ENCODE peak calls at places on chromosomes 2 and 18, in eight cellular contexts. One of them, this sample, is unnamed.

GRCh38 chr18:79589601-79590091 is 90.0 kb upstream of the CTDP1 start:
- DNase-seq in H1: no peak
- DNase-seq in GM12878: no peak
- DNase-seq in OCI-LY7: no peak
- DNase-seq in mammary epithelial cell: no peak
- DNase-seq in HepG2: no peak
- DNase-seq in osteoblast: peak
- DNase-seq in hepatocyte: no peak
- DNase-seq in this sample: no peak

GRCh38 chr18:53567935-53568574 is 656.4 kb downstream of the MBD2 start:
- DNase-seq in H1: no peak
- DNase-seq in GM12878: no peak
- DNase-seq in OCI-LY7: peak
- DNase-seq in mammary epithelial cell: no peak
- DNase-seq in HepG2: peak
- DNase-seq in osteoblast: no peak
- DNase-seq in hepatocyte: peak
- DNase-seq in this sample: peak

GRCh38 chr2:228433706-228434105 is 252.2 kb upstream of the SPHKAP start:
- DNase-seq in H1: no peak
- DNase-seq in GM12878: no peak
- DNase-seq in OCI-LY7: no peak
- DNase-seq in mammary epithelial cell: no peak
- DNase-seq in HepG2: no peak
- DNase-seq in osteoblast: no peak
- DNase-seq in hepatocyte: no peak
- DNase-seq in this sample: no peak

GRCh38 chr2:199018826-199019225 is 438.9 kb downstream of the SATB2 start:
- DNase-seq in H1: no peak
- DNase-seq in GM12878: no peak
- DNase-seq in OCI-LY7: no peak
- DNase-seq in mammary epithelial cell: no peak
- DNase-seq in HepG2: no peak
- DNase-seq in osteoblast: no peak
- DNase-seq in hepatocyte: no peak
- DNase-seq in this sample: no peak

GRCh38 chr2:202149155-202149762 is 76.2 kb downstream of the KIAA2012 start:
- DNase-seq in H1: no peak
- DNase-seq in GM12878: no peak
- DNase-seq in OCI-LY7: no peak
- DNase-seq in mammary epithelial cell: peak
- DNase-seq in HepG2: no peak
- DNase-seq in osteoblast: peak
- DNase-seq in hepatocyte: no peak
- DNase-seq in this sample: no peak

GRCh38 chr2:36441816-36442215 is 86.2 kb downstream of the CRIM1 start:
- DNase-seq in H1: no peak
- DNase-seq in GM12878: no peak
- DNase-seq in OCI-LY7: no peak
- DNase-seq in mammary epithelial cell: no peak
- DNase-seq in HepG2: no peak
- DNase-seq in osteoblast: peak
- DNase-seq in hepatocyte: no peak
- DNase-seq in this sample: no peak

GRCh38 chr2:70301344-70302194 is at the start of gene FAM136A:
- DNase-seq in H1: peak
- DNase-seq in GM12878: peak
- DNase-seq in OCI-LY7: peak
- DNase-seq in mammary epithelial cell: peak
- DNase-seq in HepG2: peak
- DNase-seq in osteoblast: peak
- DNase-seq in hepatocyte: peak
- DNase-seq in this sample: peak

GRCh38 chr2:85786865-85787264 is 33.1 kb downstream of the ATOH8 start:
- DNase-seq in H1: no peak
- DNase-seq in GM12878: no peak
- DNase-seq in OCI-LY7: no peak
- DNase-seq in mammary epithelial cell: no peak
- DNase-seq in HepG2: no peak
- DNase-seq in osteoblast: no peak
- DNase-seq in hepatocyte: no peak
- DNase-seq in this sample: no peak

GRCh38 chr2:217818293-217818850 is 184.4 kb downstream of the TNS1 start:
- DNase-seq in H1: no peak
- DNase-seq in GM12878: no peak
- DNase-seq in OCI-LY7: no peak
- DNase-seq in mammary epithelial cell: no peak
- DNase-seq in HepG2: no peak
- DNase-seq in osteoblast: peak
- DNase-seq in hepatocyte: no peak
- DNase-seq in this sample: no peak

GRCh38 chr2:145598434-145598833 is 1078.5 kb upstream of the ZEB2 start:
- DNase-seq in H1: no peak
- DNase-seq in GM12878: no peak
- DNase-seq in OCI-LY7: no peak
- DNase-seq in mammary epithelial cell: peak
- DNase-seq in HepG2: no peak
- DNase-seq in osteoblast: no peak
- DNase-seq in hepatocyte: no peak
- DNase-seq in this sample: no peak

GRCh38 chr2:73083886-73084792 is 12.6 kb upstream of the SFXN5 start:
- DNase-seq in H1: no peak
- DNase-seq in GM12878: no peak
- DNase-seq in OCI-LY7: no peak
- DNase-seq in mammary epithelial cell: no peak
- DNase-seq in HepG2: no peak
- DNase-seq in osteoblast: no peak
- DNase-seq in hepatocyte: no peak
- DNase-seq in this sample: no peak

GRCh38 chr2:62996534-62997186 is 54.0 kb upstream of the OTX1 start:
- DNase-seq in H1: no peak
- DNase-seq in GM12878: no peak
- DNase-seq in OCI-LY7: no peak
- DNase-seq in mammary epithelial cell: no peak
- DNase-seq in HepG2: no peak
- DNase-seq in osteoblast: no peak
- DNase-seq in hepatocyte: no peak
- DNase-seq in this sample: no peak

GRCh38 chr18:58321986-58322385 is 278.0 kb downstream of the NEDD4L start:
- DNase-seq in H1: no peak
- DNase-seq in GM12878: no peak
- DNase-seq in OCI-LY7: peak
- DNase-seq in mammary epithelial cell: peak
- DNase-seq in HepG2: peak
- DNase-seq in osteoblast: peak
- DNase-seq in hepatocyte: peak
- DNase-seq in this sample: peak

GRCh38 chr2:40037303-40037702 is 258.2 kb upstream of the THUMPD2 start:
- DNase-seq in H1: no peak
- DNase-seq in GM12878: no peak
- DNase-seq in OCI-LY7: peak
- DNase-seq in mammary epithelial cell: no peak
- DNase-seq in HepG2: no peak
- DNase-seq in osteoblast: no peak
- DNase-seq in hepatocyte: no peak
- DNase-seq in this sample: no peak

GRCh38 chr2:74461187-74462053 is 3.2 kb downstream of the WBP1 start:
- DNase-seq in H1: no peak
- DNase-seq in GM12878: no peak
- DNase-seq in OCI-LY7: peak
- DNase-seq in mammary epithelial cell: no peak
- DNase-seq in HepG2: peak
- DNase-seq in osteoblast: peak
- DNase-seq in hepatocyte: no peak
- DNase-seq in this sample: peak

GRCh38 chr2:317501-318424 is 29.9 kb upstream of the ALKAL2 start:
- DNase-seq in H1: no peak
- DNase-seq in GM12878: no peak
- DNase-seq in OCI-LY7: no peak
- DNase-seq in mammary epithelial cell: peak
- DNase-seq in HepG2: no peak
- DNase-seq in osteoblast: peak
- DNase-seq in hepatocyte: no peak
- DNase-seq in this sample: no peak

GRCh38 chr18:53990485-53990884 is 234.0 kb downstream of the MBD2 start:
- DNase-seq in H1: no peak
- DNase-seq in GM12878: no peak
- DNase-seq in OCI-LY7: no peak
- DNase-seq in mammary epithelial cell: no peak
- DNase-seq in HepG2: no peak
- DNase-seq in osteoblast: no peak
- DNase-seq in hepatocyte: no peak
- DNase-seq in this sample: no peak

GRCh38 chr2:65228249-65228750 is 669 bp downstream of the ACTR2 start:
- DNase-seq in H1: no peak
- DNase-seq in GM12878: peak
- DNase-seq in OCI-LY7: peak
- DNase-seq in mammary epithelial cell: peak
- DNase-seq in HepG2: peak
- DNase-seq in osteoblast: peak
- DNase-seq in hepatocyte: no peak
- DNase-seq in this sample: peak

DNA sequence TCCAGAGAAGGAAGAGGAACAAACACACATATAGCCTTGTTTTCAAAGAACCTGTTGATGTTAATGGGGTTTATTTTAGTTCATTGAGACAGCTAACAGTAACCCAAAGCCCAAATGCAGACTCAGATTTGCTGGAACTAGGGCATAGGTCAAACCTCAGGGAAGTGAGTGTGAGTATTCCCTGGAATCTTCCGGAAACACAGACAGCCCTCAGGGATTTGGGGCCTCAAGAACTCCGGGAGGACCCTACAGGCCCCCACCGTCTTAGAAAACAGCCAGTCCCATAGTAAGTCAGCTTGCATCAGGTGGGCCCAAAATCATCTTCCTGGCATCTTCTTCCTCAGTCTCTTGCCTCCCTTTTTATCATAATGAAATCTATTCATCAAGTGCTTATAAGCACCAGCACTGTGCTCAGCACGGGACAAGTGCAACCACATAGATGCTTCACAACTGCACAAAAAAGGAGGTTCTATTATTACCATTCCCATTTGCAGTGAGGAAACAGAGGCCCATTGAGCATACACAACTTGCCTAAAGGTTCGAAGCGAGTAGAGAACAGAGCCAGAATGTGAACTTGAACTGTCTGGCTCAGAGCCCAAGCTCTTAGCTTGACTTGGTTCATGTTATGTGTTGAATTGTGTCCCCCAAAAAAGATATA is 50.2 kb upstream of the BCL11A start:
- DNase-seq in H1: no peak
- DNase-seq in GM12878: no peak
- DNase-seq in OCI-LY7: no peak
- DNase-seq in mammary epithelial cell: no peak
- DNase-seq in HepG2: no peak
- DNase-seq in osteoblast: no peak
- DNase-seq in hepatocyte: no peak
- DNase-seq in this sample: no peak
- H2AFZ ChIP-seq in H1: peak
- H2AFZ ChIP-seq in GM12878: no peak
- H2AFZ ChIP-seq in OCI-LY7: no peak
- H2AFZ ChIP-seq in mammary epithelial cell: peak
- H2AFZ ChIP-seq in HepG2: no peak
- H2AFZ ChIP-seq in osteoblast: no peak
- H2AFZ ChIP-seq in hepatocyte: peak
- H2AFZ ChIP-seq in this sample: no peak

GRCh38 chr2:224151161-224151560 is 112.1 kb upstream of the SERPINE2 start:
- DNase-seq in H1: no peak
- DNase-seq in GM12878: no peak
- DNase-seq in OCI-LY7: no peak
- DNase-seq in mammary epithelial cell: peak
- DNase-seq in HepG2: peak
- DNase-seq in osteoblast: no peak
- DNase-seq in hepatocyte: no peak
- DNase-seq in this sample: no peak

GRCh38 chr2:224155896-224156295 is 116.8 kb upstream of the SERPINE2 start:
- DNase-seq in H1: no peak
- DNase-seq in GM12878: no peak
- DNase-seq in OCI-LY7: no peak
- DNase-seq in mammary epithelial cell: no peak
- DNase-seq in HepG2: no peak
- DNase-seq in osteoblast: no peak
- DNase-seq in hepatocyte: no peak
- DNase-seq in this sample: no peak

GRCh38 chr2:224155371-224155770 is 116.3 kb upstream of the SERPINE2 start:
- DNase-seq in H1: no peak
- DNase-seq in GM12878: no peak
- DNase-seq in OCI-LY7: no peak
- DNase-seq in mammary epithelial cell: no peak
- DNase-seq in HepG2: no peak
- DNase-seq in osteoblast: no peak
- DNase-seq in hepatocyte: no peak
- DNase-seq in this sample: no peak

GRCh38 chr2:224147174-224147573 is 108.1 kb upstream of the SERPINE2 start:
- DNase-seq in H1: no peak
- DNase-seq in GM12878: no peak
- DNase-seq in OCI-LY7: no peak
- DNase-seq in mammary epithelial cell: peak
- DNase-seq in HepG2: no peak
- DNase-seq in osteoblast: no peak
- DNase-seq in hepatocyte: peak
- DNase-seq in this sample: no peak

GRCh38 chr2:224151680-224152310 is 112.7 kb upstream of the SERPINE2 start:
- DNase-seq in H1: no peak
- DNase-seq in GM12878: no peak
- DNase-seq in OCI-LY7: no peak
- DNase-seq in mammary epithelial cell: no peak
- DNase-seq in HepG2: no peak
- DNase-seq in osteoblast: no peak
- DNase-seq in hepatocyte: no peak
- DNase-seq in this sample: no peak
- H3K27ac ChIP-seq in H1: no peak
- H3K27ac ChIP-seq in GM12878: no peak
- H3K27ac ChIP-seq in OCI-LY7: no peak
- H3K27ac ChIP-seq in mammary epithelial cell: no peak
- H3K27ac ChIP-seq in HepG2: no peak
- H3K27ac ChIP-seq in osteoblast: no peak
- H3K27ac ChIP-seq in hepatocyte: no peak
- H3K27ac ChIP-seq in this sample: no peak

GRCh38 chr2:241933175-241933911 is 63.8 kb downstream of the RTP5 start:
- DNase-seq in H1: no peak
- DNase-seq in GM12878: no peak
- DNase-seq in OCI-LY7: no peak
- DNase-seq in mammary epithelial cell: no peak
- DNase-seq in HepG2: no peak
- DNase-seq in osteoblast: peak
- DNase-seq in hepatocyte: peak
- DNase-seq in this sample: no peak
- H2AFZ ChIP-seq in H1: no peak
- H2AFZ ChIP-seq in GM12878: no peak
- H2AFZ ChIP-seq in OCI-LY7: no peak
- H2AFZ ChIP-seq in mammary epithelial cell: no peak
- H2AFZ ChIP-seq in HepG2: no peak
- H2AFZ ChIP-seq in osteoblast: peak
- H2AFZ ChIP-seq in hepatocyte: no peak
- H2AFZ ChIP-seq in this sample: no peak

DNA sequence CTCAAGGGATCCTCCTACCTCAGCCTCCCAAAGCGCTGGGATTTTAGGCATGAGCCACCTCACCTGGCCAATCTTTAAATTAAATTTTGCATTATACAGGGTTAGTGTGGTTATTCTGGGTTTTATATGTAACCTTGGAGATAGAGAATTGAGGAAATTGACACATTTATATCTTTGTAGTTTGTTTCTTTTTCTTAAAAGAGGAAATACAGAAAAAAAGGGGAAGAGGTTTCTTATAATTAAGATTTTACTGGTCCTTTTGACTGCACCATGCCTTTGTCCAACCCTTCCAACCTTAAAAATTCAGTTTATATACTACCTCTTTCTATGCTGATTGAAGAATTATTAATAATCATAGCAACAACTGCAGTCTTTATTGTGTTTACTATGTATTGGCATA is 210.1 kb upstream of the STON1 start:
- DNase-seq in H1: no peak
- DNase-seq in GM12878: no peak
- DNase-seq in OCI-LY7: no peak
- DNase-seq in mammary epithelial cell: no peak
- DNase-seq in HepG2: no peak
- DNase-seq in osteoblast: no peak
- DNase-seq in hepatocyte: no peak
- DNase-seq in this sample: no peak
- H3K27ac ChIP-seq in H1: no peak
- H3K27ac ChIP-seq in GM12878: no peak
- H3K27ac ChIP-seq in OCI-LY7: no peak
- H3K27ac ChIP-seq in mammary epithelial cell: no peak
- H3K27ac ChIP-seq in HepG2: no peak
- H3K27ac ChIP-seq in osteoblast: no peak
- H3K27ac ChIP-seq in hepatocyte: no peak
- H3K27ac ChIP-seq in this sample: no peak

This sample was measured in DND-41.